ENCODE peak calls at places on chromosome 7, in four cellular contexts. V is HepG2, B is K562, L is GM12878. Q is an unnamed sample.

GRCh38 chr7:150371996-150372270 is 3.3 kb downstream of the REPIN1 start:
- DNase-seq in V (no peak), B (no peak), L (no peak), Q (peak)

GRCh38 chr7:34070486-34071323 is 165.4 kb downstream of the BMPER start:
- DNase-seq in L (no peak), V (no peak), B (no peak), Q (no peak)

GRCh38 chr7:138023618-138024333 is 21.9 kb upstream of the CREB3L2 start:
- DNase-seq in L (peak), V (no peak), B (no peak), Q (no peak)

GRCh38 chr7:35468606-35469005 is 214.7 kb upstream of the TBX20 start:
- DNase-seq in B (no peak), L (no peak), V (no peak), Q (no peak)

GRCh38 chr7:116899308-116899707 is 36.9 kb downstream of the CAPZA2 start:
- DNase-seq in V (no peak), B (no peak), L (no peak), Q (no peak)

GRCh38 chr7:150903627-150904026 is 51.3 kb downstream of the AOC1 start:
- DNase-seq in L (no peak), B (peak), V (no peak), Q (no peak)

GRCh38 chr7:141076377-141076776 is 2.5 kb downstream of the TMEM178B start:
- DNase-seq in B (no peak), L (no peak), V (no peak), Q (peak)

GRCh38 chr7:40151504-40151903 is 16.7 kb downstream of the SUGCT start:
- DNase-seq in V (no peak), L (no peak), B (no peak), Q (no peak)

GRCh38 chr7:95871078-95871848 is 98.9 kb downstream of the DYNC1I1 start:
- DNase-seq in L (no peak), B (peak), V (peak), Q (peak)

GRCh38 chr7:128829391-128830166 is 627 bp upstream of the FLNC start:
- DNase-seq in V (no peak), B (peak), L (no peak), Q (no peak)

GRCh38 chr7:31735991-31736982 is 49.3 kb downstream of the PPP1R17 start:
- DNase-seq in V (peak), B (peak), L (no peak), Q (peak)

GRCh38 chr7:27955596-27955995 is 215.6 kb downstream of the TAX1BP1 start:
- DNase-seq in L (no peak), V (no peak), B (no peak), Q (no peak)

GRCh38 chr7:149415391-149416068 is 45.3 kb downstream of the ZNF777 start:
- DNase-seq in V (no peak), L (no peak), B (no peak), Q (no peak)

GRCh38 chr7:32479574-32480200 is 10.5 kb downstream of the LSM5 start:
- DNase-seq in L (no peak), B (peak), V (peak), Q (no peak)

GRCh38 chr7:22125436-22125835 is 179.7 kb upstream of the CDCA7L start:
- DNase-seq in V (no peak), B (no peak), L (no peak), Q (no peak)

GRCh38 chr7:46515844-46516590 is 594.9 kb upstream of the IGFBP3 start:
- DNase-seq in L (no peak), B (no peak), V (no peak), Q (no peak)

DNA sequence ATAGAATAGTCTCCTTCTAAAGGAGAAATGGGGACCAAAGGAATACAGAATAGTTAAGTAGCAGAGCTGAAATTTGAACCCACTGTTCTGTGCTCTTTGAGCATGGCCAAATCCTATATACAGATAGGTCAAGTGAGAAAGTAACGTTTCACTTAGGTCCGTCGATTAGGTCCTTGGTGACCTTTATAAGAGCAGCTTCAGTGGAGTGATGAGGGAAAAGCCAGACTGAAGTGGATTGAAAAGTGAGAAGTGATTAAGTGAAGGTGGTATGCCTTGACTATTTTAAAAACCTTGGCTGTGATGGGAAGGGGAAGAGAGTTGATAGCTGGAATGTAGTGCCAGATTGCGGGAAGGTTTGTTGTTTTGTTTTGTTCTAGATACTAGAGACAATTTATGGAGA is 10.6 kb upstream of the LSMEM1 start:
- DNase-seq in B (no peak), V (no peak), L (no peak), Q (no peak)
- TF ChIP-seq USF2 in B (no peak), V (no peak), L (no peak), Q (no peak)

DNA sequence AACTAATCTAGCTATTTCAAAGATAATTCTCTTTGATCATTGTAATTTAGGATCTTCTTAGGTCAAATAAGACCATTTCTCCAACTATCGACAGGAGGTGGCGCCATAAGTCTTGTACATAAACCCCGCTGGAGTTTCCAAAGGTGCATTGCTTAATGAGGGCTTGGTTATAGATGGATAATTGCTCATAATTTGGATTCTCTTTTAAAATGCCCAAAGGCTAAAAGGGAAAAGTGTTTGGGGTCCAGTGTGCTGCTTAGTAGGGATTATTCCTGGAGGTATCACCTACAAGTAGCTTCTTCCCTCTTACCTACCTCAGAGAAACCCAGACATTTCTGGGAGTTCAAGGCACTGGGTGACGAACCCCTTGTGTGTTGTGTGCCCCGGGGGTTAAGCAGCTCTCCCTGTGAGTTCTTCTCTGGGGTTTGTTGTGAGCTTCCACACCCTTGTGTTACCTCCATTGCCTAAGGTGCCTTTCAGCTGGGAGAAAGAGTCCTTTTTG is 75.2 kb downstream of the PAXIP1 start:
- DNase-seq in V (peak), B (peak), L (peak), Q (peak)
- TF ChIP-seq NR2C2 in V (no peak), B (no peak), L (no peak), Q (no peak)

DNA sequence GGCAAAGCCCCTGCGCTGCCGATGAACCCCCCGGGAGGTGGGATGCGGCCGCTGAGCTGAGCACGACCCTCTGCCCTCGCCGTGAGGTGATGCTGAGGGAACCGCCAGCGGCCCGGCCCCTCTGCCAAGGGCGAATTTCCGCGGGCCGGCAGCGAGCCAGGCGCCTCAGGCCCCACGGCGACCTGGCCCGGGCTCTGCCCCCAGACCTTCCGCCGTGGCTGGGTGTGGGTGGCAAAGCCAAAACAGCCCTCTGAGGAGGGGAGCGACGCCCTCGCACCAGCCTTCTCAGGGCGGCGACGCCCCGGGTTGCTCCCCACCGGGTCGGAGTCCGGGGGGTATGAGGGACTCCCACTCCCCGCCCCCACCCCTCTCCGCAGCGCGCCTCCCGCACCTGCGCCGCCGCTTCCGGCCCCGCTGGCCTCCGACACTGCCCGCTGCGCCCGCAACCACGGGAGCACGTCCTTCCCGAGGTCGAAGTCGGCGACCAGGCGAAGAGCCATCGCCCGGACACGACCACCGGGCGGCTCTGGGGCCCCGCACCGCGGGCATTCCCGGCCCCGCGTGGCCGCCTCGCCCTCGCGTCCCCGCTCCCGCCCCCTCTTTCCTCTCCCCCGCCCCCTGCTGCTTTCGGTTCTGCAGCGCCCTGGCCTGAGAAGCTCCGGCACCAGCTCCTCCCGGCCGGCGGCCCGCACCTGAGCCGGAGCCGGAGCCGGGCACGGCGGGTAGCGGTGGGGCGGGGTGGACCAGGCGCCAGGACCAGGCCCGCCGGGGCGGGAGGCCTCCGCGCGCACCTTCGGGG is at the start of gene GSAP:
- DNase-seq in B (peak), V (no peak), L (no peak), Q (peak)
- TF ChIP-seq USF2 in B (no peak), V (no peak), L (no peak), Q (no peak)

DNA sequence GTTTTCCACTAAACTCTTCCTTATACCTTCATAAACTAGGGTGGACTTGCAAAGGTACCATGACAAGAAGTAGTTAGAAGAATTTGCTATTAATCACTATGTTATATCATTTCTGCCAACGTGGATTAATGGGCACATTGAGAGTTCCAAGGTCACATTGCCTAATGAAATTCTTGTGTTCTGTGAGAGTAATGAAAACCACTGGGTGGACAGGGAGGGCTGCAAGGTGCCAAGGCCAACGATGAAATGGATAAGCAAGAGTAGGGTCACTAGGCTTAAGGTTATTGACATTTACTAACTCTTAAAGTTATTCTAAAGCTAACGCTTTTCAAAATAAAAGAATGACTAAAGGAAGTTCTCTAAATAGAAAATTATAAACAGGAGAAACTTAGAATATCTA is 6.6 kb upstream of the ABCB4 start:
- DNase-seq in B (no peak), L (no peak), V (peak), Q (no peak)
- TF ChIP-seq NR2C2 in B (no peak), L (no peak), V (no peak), Q (no peak)

GRCh38 chr7:133786401-133786937 is 340.7 kb upstream of the LRGUK start:
- DNase-seq in L (no peak), V (no peak), B (no peak), Q (no peak)
- TF ChIP-seq USF2 in L (no peak), V (no peak), B (no peak), Q (no peak)

GRCh38 chr7:18505870-18506460 is 10.4 kb downstream of the HDAC9 start:
- DNase-seq in L (no peak), V (no peak), B (no peak), Q (no peak)
- TF ChIP-seq NR2C2 in L (no peak), V (no peak), B (no peak), Q (no peak)

GRCh38 chr7:105581066-105581811 is at the start of gene EFCAB10:
- DNase-seq in B (no peak), V (peak), L (no peak), Q (peak)
- TF ChIP-seq USF2 in B (no peak), V (peak), L (peak), Q (peak)

GRCh38 chr7:127290801-127291361 is 38.1 kb upstream of the GRM8 start:
- DNase-seq in B (no peak), L (no peak), V (no peak), Q (no peak)
- TF ChIP-seq NR2C2 in B (no peak), L (no peak), V (no peak), Q (no peak)

DNA sequence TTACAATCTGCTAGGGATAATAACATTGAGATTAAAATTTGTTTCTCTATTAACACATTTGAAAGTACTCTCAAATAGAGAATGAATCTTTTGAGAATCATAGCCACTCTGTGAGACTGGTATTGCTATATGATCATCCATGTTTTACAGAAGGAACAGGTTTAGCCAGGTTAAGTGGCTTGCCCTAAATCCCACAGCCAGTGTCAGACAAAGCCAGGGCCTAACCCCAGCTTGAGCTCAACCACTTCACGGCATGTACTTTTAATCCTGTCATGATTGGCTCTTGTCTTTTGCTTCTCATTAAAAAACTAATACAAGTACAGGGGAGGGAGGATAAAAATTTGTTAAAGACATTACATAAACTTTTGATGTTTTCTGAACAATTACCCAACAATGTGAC is 3.8 kb upstream of the ZNRF2 start:
- DNase-seq in V (no peak), B (no peak), L (no peak), Q (no peak)
- TF ChIP-seq USF2 in V (no peak), B (no peak), L (no peak), Q (no peak)

GRCh38 chr7:157302314-157302711 is 34.5 kb upstream of the DNAJB6 start:
- DNase-seq in V (no peak), B (peak), L (peak), Q (no peak)
- TF ChIP-seq NR2C2 in V (no peak), B (no peak), L (no peak), Q (no peak)

Q was measured in WTC11.